ENCODE peak calls at places on chromosomes 4 and X, in eight cellular contexts. E is AG04450, W is heart right ventricle, T is fibroblast of the aortic adventitia, Y is astrocyte of the spinal cord, A is coronary artery, K is keratinocyte, S is A549. G is an unnamed sample.

GRCh38 chr4:86838141-86838540 is 11.0 kb downstream of the SLC10A6 start:
- DNase-seq in E (no peak), W (no peak), T (no peak), Y (no peak), A (no peak), K (no peak), S (no peak), G (no peak)

GRCh38 chr4:154416183-154416543 is 75.4 kb downstream of the DCHS2 start:
- DNase-seq in E (no peak), W (peak; percentile 20), T (no peak), Y (no peak), A (no peak), K (no peak), S (no peak), G (no peak)

GRCh38 chrX:96464880-96465558 is 219.6 kb upstream of the DIAPH2 start:
- DNase-seq in E (no peak), W (no peak), T (no peak), Y (no peak), A (no peak), K (no peak), S (no peak), G (no peak)

GRCh38 chr4:189113389-189113888 is 827.2 kb upstream of the FRG1 start:
- DNase-seq in E (no peak), W (no peak), T (no peak), Y (no peak), A (no peak), K (no peak), S (no peak), G (peak; percentile 11)

GRCh38 chr4:39664828-39665731 is 26.4 kb upstream of the SMIM14 start:
- DNase-seq in E (peak; percentile 24), W (no peak), T (peak; percentile 46), Y (peak; percentile 64), A (no peak), K (no peak), S (no peak), G (peak; percentile 71)

GRCh38 chr4:16967722-16968121 is 69.3 kb upstream of the LDB2 start:
- DNase-seq in E (no peak), W (peak; percentile 37), T (peak; percentile 85), Y (peak; percentile 1), A (no peak), K (no peak), S (no peak), G (no peak)

GRCh38 chr4:73844352-73844751 is 7.9 kb downstream of the CXCL6 start:
- DNase-seq in E (no peak), W (no peak), T (peak; percentile 91), Y (peak; percentile 51), A (no peak), K (peak; percentile 65), S (no peak), G (peak; percentile 86)

GRCh38 chrX:10111364-10112148 is 45.2 kb upstream of the CLCN4 start:
- DNase-seq in E (no peak), W (no peak), T (no peak), Y (no peak), A (no peak), K (no peak), S (no peak), G (no peak)

GRCh38 chrX:41695464-41695863 is 6.7 kb downstream of the GPR34 start:
- DNase-seq in E (peak; percentile 33), W (no peak), T (no peak), Y (peak; percentile 23), A (no peak), K (no peak), S (no peak), G (peak; percentile 17)

GRCh38 chrX:132413459-132413858 is 75.4 kb downstream of the MBNL3 start:
- DNase-seq in E (no peak), W (no peak), T (no peak), Y (no peak), A (no peak), K (no peak), S (no peak), G (no peak)

GRCh38 chr4:65918872-65919271 is 248.6 kb upstream of the EPHA5 start:
- DNase-seq in E (no peak), W (no peak), T (no peak), Y (no peak), A (no peak), K (no peak), S (no peak), G (no peak)

GRCh38 chr4:188971125-188971524 is 831.9 kb downstream of the TRIML1 start:
- DNase-seq in E (no peak), W (no peak), T (no peak), Y (no peak), A (no peak), K (no peak), S (no peak), G (peak; percentile 48)

GRCh38 chr4:962231-963208 is 10.8 kb downstream of the DGKQ start:
- DNase-seq in E (no peak), W (peak; percentile 14), T (no peak), Y (no peak), A (no peak), K (no peak), S (no peak), G (no peak)

GRCh38 chr4:158938462-158939044 is 164.3 kb upstream of the RAPGEF2 start:
- DNase-seq in E (no peak), W (no peak), T (no peak), Y (peak; percentile 68), A (no peak), K (no peak), S (no peak), G (peak; percentile 75)

GRCh38 chr4:48290146-48290772 is 20.6 kb upstream of the TEC start:
- DNase-seq in E (no peak), W (no peak), T (peak; percentile 22), Y (no peak), A (no peak), K (no peak), S (peak; percentile 36), G (peak; percentile 42)

GRCh38 chrX:4710618-4711433 is 997.4 kb upstream of the PRKX start:
- DNase-seq in E (no peak), W (no peak), T (peak; percentile 0), Y (no peak), A (no peak), K (peak; percentile 80), S (no peak), G (no peak)

GRCh38 chr4:124121511-124121934 is 591.0 kb downstream of the ANKRD50 start:
- DNase-seq in E (no peak), W (no peak), T (peak; percentile 98), Y (peak; percentile 88), A (no peak), K (no peak), S (no peak), G (peak; percentile 52)

GRCh38 chrX:20254712-20255299 is 11.9 kb downstream of the RPS6KA3 start:
- DNase-seq in E (no peak), W (no peak), T (peak; percentile 70), Y (peak; percentile 36), A (no peak), K (no peak), S (no peak), G (peak; percentile 73)

GRCh38 chr4:168432419-168433146 is 47.7 kb downstream of the DDX60L start:
- DNase-seq in E (no peak), W (no peak), T (no peak), Y (no peak), A (no peak), K (no peak), S (no peak), G (no peak)

GRCh38 chrX:3144651-3145050 is 103.4 kb downstream of the ARSF start:
- DNase-seq in E (no peak), W (no peak), T (no peak), Y (no peak), A (no peak), K (no peak), S (no peak), G (no peak)

GRCh38 chrX:13933352-13933751 is 96.3 kb downstream of the GEMIN8 start:
- DNase-seq in E (no peak), W (no peak), T (no peak), Y (no peak), A (no peak), K (no peak), S (no peak), G (no peak)

DNA sequence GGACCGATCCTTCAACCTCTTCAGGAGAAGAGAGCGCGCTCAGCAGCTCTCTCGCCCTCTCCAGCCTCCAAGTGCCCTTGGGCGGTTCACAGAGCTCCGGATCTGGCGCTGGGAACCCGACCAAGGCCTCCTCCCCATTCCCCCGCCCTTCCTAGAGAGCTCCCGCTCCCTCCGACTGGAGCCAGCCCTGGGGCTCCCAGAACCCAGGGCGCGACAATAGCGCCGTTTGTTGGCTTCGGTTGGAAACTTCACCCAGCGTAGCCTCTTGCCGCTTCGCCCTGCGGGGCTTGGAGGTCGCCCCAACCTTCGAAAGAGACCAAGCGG is 3.1 kb upstream of the SOX3 start:
- DNase-seq in E (no peak), W (no peak), T (no peak), Y (peak; percentile 35), A (no peak), K (no peak), S (no peak), G (no peak)
- H3K4me3 ChIP-seq in E (no peak overlapping the region), W (no peak overlapping the region), T (no peak overlapping the region), Y (no peak overlapping the region), A (no peak overlapping the region), K (no peak overlapping the region), S (no peak overlapping the region), G (no peak overlapping the region)

GRCh38 chrX:8192276-8192675 is 21.2 kb upstream of the VCX2 start:
- DNase-seq in E (no peak), W (no peak), T (no peak), Y (no peak), A (no peak), K (no peak), S (no peak), G (no peak)

GRCh38 chrX:8191022-8191421 is 20.0 kb upstream of the VCX2 start:
- DNase-seq in E (no peak), W (no peak), T (no peak), Y (no peak), A (no peak), K (peak; percentile 72), S (no peak), G (no peak)

GRCh38 chrX:8194216-8194615 is 23.1 kb upstream of the VCX2 start:
- DNase-seq in E (no peak), W (no peak), T (no peak), Y (no peak), A (no peak), K (no peak), S (no peak), G (no peak)

GRCh38 chrX:8190341-8190830 is 19.3 kb upstream of the VCX2 start:
- DNase-seq in E (no peak), W (no peak), T (no peak), Y (no peak), A (no peak), K (no peak), S (no peak), G (no peak)

GRCh38 chrX:8189096-8189830 is 18.2 kb upstream of the VCX2 start:
- DNase-seq in E (no peak), W (no peak), T (no peak), Y (no peak), A (no peak), K (no peak), S (no peak), G (no peak)
- TF ChIP-seq CTCF in E (no peak), W (no peak), T (no peak), Y (no peak), A (no peak), K (no peak), S (no peak), G (no peak)

GRCh38 chr4:2991243-2991642 is 27.9 kb downstream of the GRK4 start:
- DNase-seq in E (no peak), W (no peak), T (no peak), Y (no peak), A (no peak), K (no peak), S (no peak), G (no peak)
- H3K4me3 ChIP-seq in E (no peak overlapping the region), W (no peak overlapping the region), T (no peak overlapping the region), Y (no peak overlapping the region), A (no peak overlapping the region), K (no peak overlapping the region), S (no peak overlapping the region), G (no peak overlapping the region)

GRCh38 chrX:24145340-24146186 is 4.0 kb upstream of the ZFX start:
- DNase-seq in E (no peak), W (no peak), T (peak; percentile 81), Y (peak; percentile 50), A (no peak), K (no peak), S (peak; percentile 64), G (peak; percentile 49)
- TF ChIP-seq CTCF in E (no peak), W (no peak), T (peak; percentile 47), Y (peak; percentile 26), A (no peak), K (no peak), S (no peak), G (peak; percentile 29)